ENCODE peak calls at places on chromosome 18, in six cellular contexts. One of them, this sample, is unnamed.

GRCh38 chr18:8056723-8057122 is 489.6 kb downstream of the PTPRM start:
- DNase-seq in CD4-positive, alpha-beta T cell: no peak
- DNase-seq in hepatocyte: no peak
- DNase-seq in pancreas: no peak
- DNase-seq in IMR-90: no peak
- DNase-seq in astrocyte: no peak
- DNase-seq in this sample: no peak

GRCh38 chr18:25164837-25165791 is 186.9 kb downstream of the ZNF521 start:
- DNase-seq in astrocyte: peak
- DNase-seq in hepatocyte: peak
- DNase-seq in pancreas: no peak
- DNase-seq in IMR-90: peak
- DNase-seq in CD4-positive, alpha-beta T cell: no peak
- DNase-seq in this sample: no peak

GRCh38 chr18:75162467-75162866 is 46.5 kb downstream of the PTGR3 start:
- DNase-seq in astrocyte: peak
- DNase-seq in IMR-90: peak
- DNase-seq in hepatocyte: no peak
- DNase-seq in CD4-positive, alpha-beta T cell: no peak
- DNase-seq in pancreas: no peak
- DNase-seq in this sample: no peak

GRCh38 chr18:28736223-28736622 is 559.3 kb upstream of the CDH2 start:
- DNase-seq in hepatocyte: no peak
- DNase-seq in pancreas: no peak
- DNase-seq in astrocyte: no peak
- DNase-seq in CD4-positive, alpha-beta T cell: no peak
- DNase-seq in IMR-90: no peak
- DNase-seq in this sample: no peak

GRCh38 chr18:11982981-11983380 is 1.7 kb downstream of the IMPA2 start:
- DNase-seq in hepatocyte: no peak
- DNase-seq in astrocyte: no peak
- DNase-seq in IMR-90: no peak
- DNase-seq in CD4-positive, alpha-beta T cell: no peak
- DNase-seq in pancreas: no peak
- DNase-seq in this sample: no peak

GRCh38 chr18:2478662-2479061 is 92.6 kb downstream of the METTL4 start:
- DNase-seq in IMR-90: no peak
- DNase-seq in pancreas: no peak
- DNase-seq in CD4-positive, alpha-beta T cell: no peak
- DNase-seq in hepatocyte: no peak
- DNase-seq in astrocyte: no peak
- DNase-seq in this sample: no peak

GRCh38 chr18:73249030-73249429 is 381.2 kb upstream of the NETO1 start:
- DNase-seq in IMR-90: no peak
- DNase-seq in pancreas: no peak
- DNase-seq in hepatocyte: no peak
- DNase-seq in CD4-positive, alpha-beta T cell: no peak
- DNase-seq in astrocyte: no peak
- DNase-seq in this sample: no peak

GRCh38 chr18:76823574-76823973 is 1.2 kb downstream of the ZNF236 start:
- DNase-seq in CD4-positive, alpha-beta T cell: no peak
- DNase-seq in pancreas: peak
- DNase-seq in astrocyte: peak
- DNase-seq in IMR-90: peak
- DNase-seq in hepatocyte: peak
- DNase-seq in this sample: no peak

GRCh38 chr18:35695803-35696202 is 114.3 kb downstream of the GALNT1 start:
- DNase-seq in CD4-positive, alpha-beta T cell: no peak
- DNase-seq in astrocyte: no peak
- DNase-seq in IMR-90: no peak
- DNase-seq in hepatocyte: no peak
- DNase-seq in pancreas: peak
- DNase-seq in this sample: peak

GRCh38 chr18:53771664-53772063 is 452.8 kb downstream of the MBD2 start:
- DNase-seq in IMR-90: no peak
- DNase-seq in CD4-positive, alpha-beta T cell: no peak
- DNase-seq in pancreas: no peak
- DNase-seq in hepatocyte: no peak
- DNase-seq in astrocyte: no peak
- DNase-seq in this sample: no peak
- H3K27ac ChIP-seq in IMR-90: no peak
- H3K27ac ChIP-seq in CD4-positive, alpha-beta T cell: no peak
- H3K27ac ChIP-seq in pancreas: no peak
- H3K27ac ChIP-seq in hepatocyte: no peak
- H3K27ac ChIP-seq in astrocyte: no peak
- H3K27ac ChIP-seq in this sample: no peak

DNA sequence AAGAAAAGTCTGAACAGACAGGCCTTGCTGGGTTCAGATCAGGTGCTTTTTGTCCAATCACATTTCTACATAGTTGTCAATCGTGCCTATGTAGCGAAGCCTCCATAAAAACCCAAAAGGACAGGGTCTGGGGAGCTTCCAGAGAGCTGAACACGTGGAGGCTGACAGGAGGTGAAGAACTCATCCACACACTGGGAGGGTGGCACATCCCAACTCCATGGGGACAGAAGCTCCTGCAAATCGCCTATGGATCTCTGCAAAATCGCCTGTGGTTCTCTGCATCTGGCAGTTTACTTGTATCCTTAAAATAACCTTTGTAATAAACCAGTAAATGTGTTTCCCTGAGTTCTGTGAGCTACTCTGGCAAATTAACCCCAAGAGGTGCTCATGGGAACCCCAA is 12.4 kb downstream of the ALPK2 start:
- DNase-seq in IMR-90: no peak
- DNase-seq in CD4-positive, alpha-beta T cell: no peak
- DNase-seq in astrocyte: no peak
- DNase-seq in hepatocyte: no peak
- DNase-seq in pancreas: no peak
- DNase-seq in this sample: no peak
- H3K27ac ChIP-seq in IMR-90: no peak
- H3K27ac ChIP-seq in CD4-positive, alpha-beta T cell: peak
- H3K27ac ChIP-seq in astrocyte: no peak
- H3K27ac ChIP-seq in hepatocyte: no peak
- H3K27ac ChIP-seq in pancreas: no peak
- H3K27ac ChIP-seq in this sample: no peak

GRCh38 chr18:3605562-3606443 is 155.8 kb downstream of the TGIF1 start:
- DNase-seq in astrocyte: peak
- DNase-seq in IMR-90: peak
- DNase-seq in CD4-positive, alpha-beta T cell: no peak
- DNase-seq in hepatocyte: peak
- DNase-seq in pancreas: no peak
- DNase-seq in this sample: no peak
- H3K27ac ChIP-seq in astrocyte: peak
- H3K27ac ChIP-seq in IMR-90: peak
- H3K27ac ChIP-seq in CD4-positive, alpha-beta T cell: peak
- H3K27ac ChIP-seq in hepatocyte: peak
- H3K27ac ChIP-seq in pancreas: peak
- H3K27ac ChIP-seq in this sample: peak

DNA sequence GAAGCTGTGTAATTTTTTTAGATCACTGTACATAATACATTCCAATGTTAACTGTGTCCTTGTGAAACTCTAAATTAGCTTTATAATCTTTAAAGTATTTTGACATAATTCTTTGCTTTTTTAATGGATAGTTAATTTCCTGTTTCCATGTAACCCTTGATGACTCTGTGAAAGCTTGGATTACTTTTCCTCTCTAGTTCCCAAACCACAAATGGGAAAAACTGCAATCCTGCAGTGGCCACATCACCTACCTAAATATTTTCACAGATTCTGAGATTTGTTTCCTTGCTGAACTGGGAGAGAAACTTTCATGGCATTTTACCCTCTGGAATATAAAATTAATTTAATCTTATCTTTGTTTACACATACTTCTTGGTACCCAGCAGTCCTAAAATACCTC is 161.6 kb upstream of the CCDC68 start:
- DNase-seq in CD4-positive, alpha-beta T cell: no peak
- DNase-seq in astrocyte: no peak
- DNase-seq in pancreas: no peak
- DNase-seq in hepatocyte: no peak
- DNase-seq in IMR-90: no peak
- DNase-seq in this sample: no peak
- H3K27ac ChIP-seq in CD4-positive, alpha-beta T cell: no peak
- H3K27ac ChIP-seq in astrocyte: no peak
- H3K27ac ChIP-seq in pancreas: no peak
- H3K27ac ChIP-seq in hepatocyte: no peak
- H3K27ac ChIP-seq in IMR-90: no peak
- H3K27ac ChIP-seq in this sample: no peak

GRCh38 chr18:42108071-42108470 is 153.0 kb downstream of the PIK3C3 start:
- DNase-seq in astrocyte: no peak
- DNase-seq in pancreas: no peak
- DNase-seq in hepatocyte: no peak
- DNase-seq in IMR-90: no peak
- DNase-seq in CD4-positive, alpha-beta T cell: no peak
- DNase-seq in this sample: no peak
- H3K27ac ChIP-seq in astrocyte: no peak
- H3K27ac ChIP-seq in pancreas: no peak
- H3K27ac ChIP-seq in hepatocyte: no peak
- H3K27ac ChIP-seq in IMR-90: no peak
- H3K27ac ChIP-seq in CD4-positive, alpha-beta T cell: no peak
- H3K27ac ChIP-seq in this sample: no peak

GRCh38 chr18:58455318-58455950 is 173.5 kb downstream of the ALPK2 start:
- DNase-seq in hepatocyte: no peak
- DNase-seq in IMR-90: no peak
- DNase-seq in pancreas: no peak
- DNase-seq in astrocyte: peak
- DNase-seq in CD4-positive, alpha-beta T cell: no peak
- DNase-seq in this sample: no peak
- H3K27ac ChIP-seq in hepatocyte: no peak
- H3K27ac ChIP-seq in IMR-90: no peak
- H3K27ac ChIP-seq in pancreas: no peak
- H3K27ac ChIP-seq in astrocyte: no peak
- H3K27ac ChIP-seq in CD4-positive, alpha-beta T cell: no peak
- H3K27ac ChIP-seq in this sample: no peak

This sample was measured in caudate nucleus.